ENCODE peak calls at places on chromosomes 11 and 22, in eight cellular contexts. W is upper lobe of right lung, K is tibial nerve, F is neural progenitor cell, T is SJSA1, I is astrocyte of the spinal cord, U is fibroblast of villous mesenchyme, J is thoracic aorta. L is an unnamed sample.
A peak's percentile ranks its signal among the peaks of the same experiment; 100 is the strongest.

GRCh38 chr11:14045417-14045816 is 82.9 kb downstream of the SPON1 start:
- DNase-seq in W (no peak), K (no peak), F (no peak), T (no peak), I (no peak), U (no peak), J (no peak), L (no peak)

GRCh38 chr11:115682101-115682500 is 177.9 kb upstream of the CADM1 start:
- DNase-seq in W (no peak), K (no peak), F (no peak), T (no peak), I (no peak), U (peak; percentile 43), J (no peak), L (no peak)

GRCh38 chr22:44329179-44329796 is 16.5 kb upstream of the SHISAL1 start:
- DNase-seq in W (no peak), K (no peak), F (no peak), T (no peak), I (no peak), U (no peak), J (no peak), L (peak; percentile 13)

GRCh38 chr11:22778642-22779041 is 51.0 kb downstream of the SVIP start:
- DNase-seq in W (no peak), K (no peak), F (no peak), T (no peak), I (no peak), U (no peak), J (no peak), L (peak; percentile 5)

GRCh38 chr11:107699371-107700348 is 12.2 kb downstream of the SLN start:
- DNase-seq in W (no peak), K (no peak), F (no peak), T (no peak), I (no peak), U (no peak), J (no peak), L (no peak)

GRCh38 chr22:47017245-47017644 is 254.8 kb downstream of the TBC1D22A start:
- DNase-seq in W (peak; percentile 60), K (no peak), F (no peak), T (no peak), I (no peak), U (no peak), J (no peak), L (no peak)

GRCh38 chr11:2995893-2996554 is 3.9 kb upstream of the NAP1L4 start:
- DNase-seq in W (no peak), K (no peak), F (no peak), T (no peak), I (no peak), U (no peak), J (no peak), L (no peak)

GRCh38 chr11:57800444-57801184 is 39.0 kb downstream of the CTNND1 start:
- DNase-seq in W (no peak), K (no peak), F (peak; percentile 83), T (no peak), I (peak; percentile 76), U (peak; percentile 78), J (no peak), L (peak; percentile 85)

GRCh38 chr11:66231561-66231960 is 36.9 kb upstream of the RAB1B start:
- DNase-seq in W (no peak), K (no peak), F (no peak), T (no peak), I (no peak), U (no peak), J (no peak), L (no peak)

GRCh38 chr22:46436595-46437163 is 100.7 kb downstream of the CELSR1 start:
- DNase-seq in W (no peak), K (no peak), F (no peak), T (no peak), I (peak; percentile 32), U (no peak), J (no peak), L (peak; percentile 15)

GRCh38 chr11:16969010-16970004 is 44.9 kb downstream of the PLEKHA7 start:
- DNase-seq in W (no peak), K (no peak), F (no peak), T (no peak), I (no peak), U (peak; percentile 28), J (no peak), L (no peak)

GRCh38 chr22:38413085-38414008 is 41.7 kb downstream of the KCNJ4 start:
- DNase-seq in W (peak; percentile 69), K (no peak), F (no peak), T (no peak), I (no peak), U (no peak), J (no peak), L (no peak)

GRCh38 chr11:68469642-68470041 is 9.1 kb downstream of the PPP6R3 start:
- DNase-seq in W (no peak), K (no peak), F (no peak), T (no peak), I (no peak), U (no peak), J (no peak), L (no peak)

GRCh38 chr11:76495017-76495416 is 50.2 kb downstream of the EMSY start:
- DNase-seq in W (no peak), K (no peak), F (no peak), T (no peak), I (no peak), U (no peak), J (no peak), L (no peak)

GRCh38 chr22:39374191-39374590 is 24.4 kb downstream of the SYNGR1 start:
- DNase-seq in W (no peak), K (no peak), F (no peak), T (no peak), I (no peak), U (no peak), J (no peak), L (no peak)

GRCh38 chr11:60740573-60740972 is 16.1 kb downstream of the MS4A18 start:
- DNase-seq in W (no peak), K (no peak), F (no peak), T (no peak), I (no peak), U (no peak), J (no peak), L (no peak)

GRCh38 chr22:36367479-36367878 is 20.3 kb downstream of the MYH9 start:
- DNase-seq in W (no peak), K (no peak), F (no peak), T (no peak), I (no peak), U (no peak), J (no peak), L (no peak)

GRCh38 chr11:63763506-63764200 is 4.9 kb downstream of the ZFTA start:
- DNase-seq in W (no peak), K (peak; percentile 25), F (peak; percentile 80), T (no peak), I (peak; percentile 20), U (no peak), J (no peak), L (no peak)

GRCh38 chr11:63760487-63761079 is 8.0 kb downstream of the ZFTA start:
- DNase-seq in W (no peak), K (no peak), F (peak; percentile 6), T (no peak), I (no peak), U (no peak), J (no peak), L (no peak)

GRCh38 chr11:63761870-63762661 is 6.5 kb downstream of the ZFTA start:
- DNase-seq in W (no peak), K (no peak), F (peak; percentile 90), T (no peak), I (no peak), U (no peak), J (no peak), L (no peak)

GRCh38 chr11:63762662-63763505 is 5.7 kb downstream of the ZFTA start:
- DNase-seq in W (no peak), K (no peak), F (peak; percentile 90), T (no peak), I (peak; percentile 56), U (peak; percentile 62), J (no peak), L (no peak)

DNA sequence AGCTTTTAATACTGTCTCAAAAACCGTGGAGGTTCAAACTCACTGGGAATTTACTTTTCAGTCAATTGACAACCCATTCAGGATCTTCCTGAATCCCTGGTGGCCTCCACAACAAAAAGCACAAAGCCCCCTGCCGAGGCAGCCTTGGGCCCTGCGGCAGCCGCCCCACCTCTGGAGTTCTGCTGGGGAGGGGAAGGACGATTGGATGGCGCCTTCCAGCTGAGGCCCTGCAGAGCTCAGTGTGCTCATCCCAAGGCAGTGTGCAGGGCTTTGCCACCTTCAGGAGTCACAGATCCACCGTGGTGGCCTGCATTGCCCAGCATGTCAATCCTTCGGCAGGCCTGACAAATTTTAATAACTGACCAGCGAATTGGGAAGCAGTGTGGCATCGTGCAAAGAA is 7.4 kb downstream of the ZFTA start:
- DNase-seq in W (no peak), K (no peak), F (peak; percentile 79), T (no peak), I (no peak), U (no peak), J (no peak), L (no peak)
- H3K4me3 ChIP-seq in W (no peak overlapping the region), K (no peak overlapping the region), F (peak overlapping the region; percentile 62), T (no peak overlapping the region), I (no peak overlapping the region), U (no peak overlapping the region), J (no peak overlapping the region), L (no peak overlapping the region)

DNA sequence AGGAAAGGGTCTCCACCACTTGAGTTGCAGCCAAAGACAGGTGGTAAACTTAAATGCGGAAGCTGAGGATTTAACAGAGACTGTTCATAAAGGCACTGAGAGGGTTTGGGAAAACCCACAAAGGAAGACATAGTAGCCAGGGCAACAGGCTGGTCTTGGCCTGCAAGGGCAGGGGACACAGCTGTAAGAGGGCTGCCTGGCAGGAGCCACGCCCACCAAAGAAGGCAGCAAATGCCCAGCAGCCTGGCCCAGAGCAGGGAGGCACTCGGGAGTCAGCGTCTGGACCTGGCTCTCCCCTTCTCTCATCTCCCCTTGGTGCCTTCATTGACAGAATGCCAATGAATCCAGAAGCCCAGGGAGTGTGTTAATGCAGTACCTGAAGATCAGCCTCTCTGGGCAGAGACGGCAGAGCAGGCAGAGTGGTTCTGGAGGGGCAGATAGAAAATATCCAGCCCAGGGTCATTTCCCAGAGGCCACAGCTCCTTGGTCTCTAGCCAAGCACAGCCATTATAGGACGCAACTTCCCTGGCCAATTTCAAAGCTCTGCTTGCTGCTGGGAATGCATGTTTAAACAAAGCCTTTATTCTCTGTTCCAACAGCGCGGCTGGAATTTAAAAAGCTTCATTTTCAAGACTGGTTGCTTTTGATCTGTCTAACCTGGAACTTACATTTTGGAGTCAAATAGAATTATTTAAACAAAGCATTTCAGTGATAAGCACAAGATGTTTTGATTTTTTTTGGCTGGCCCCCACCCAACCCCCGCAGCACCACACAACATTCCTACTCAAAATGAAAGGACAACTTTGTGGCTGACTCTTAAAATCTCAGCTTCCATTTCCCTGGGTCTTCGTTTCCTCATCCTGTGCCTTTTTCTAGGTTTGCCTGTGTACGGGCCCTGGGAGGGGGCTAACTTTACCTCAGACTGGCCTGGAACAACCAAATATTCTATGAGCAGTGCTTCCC is 125.6 kb upstream of the LMO1 start:
- DNase-seq in W (peak; percentile 53), K (no peak), F (peak; percentile 18), T (no peak), I (peak; percentile 37), U (no peak), J (no peak), L (peak; percentile 24)
- H3K4me3 ChIP-seq in W (peak overlapping the region; percentile 5), K (peak overlapping the region; percentile 21), F (no peak overlapping the region), T (no peak overlapping the region), I (no peak overlapping the region), U (no peak overlapping the region), J (peak overlapping the region; percentile 55), L (no peak overlapping the region)

GRCh38 chr11:78140392-78141077 is 1.1 kb upstream of the ALG8 start:
- DNase-seq in W (no peak), K (no peak), F (no peak), T (no peak), I (no peak), U (peak; percentile 6), J (no peak), L (no peak)
- H3K4me3 ChIP-seq in W (peak overlapping the region; percentile 82), K (peak overlapping the region; percentile 77), F (peak overlapping the region; percentile 93), T (peak overlapping the region; percentile 58), I (peak overlapping the region; percentile 99), U (peak overlapping the region; percentile 86), J (peak overlapping the region; percentile 81), L (peak overlapping the region; percentile 90)

GRCh38 chr22:24285245-24285644 is 14.6 kb downstream of the SPECC1L start:
- DNase-seq in W (no peak), K (no peak), F (no peak), T (no peak), I (no peak), U (peak; percentile 47), J (no peak), L (no peak)
- H3K4me3 ChIP-seq in W (no peak overlapping the region), K (no peak overlapping the region), F (no peak overlapping the region), T (no peak overlapping the region), I (no peak overlapping the region), U (no peak overlapping the region), J (no peak overlapping the region), L (no peak overlapping the region)

L was measured in choroid plexus epithelial cell.